ENCODE peak calls at places on chromosomes 7 and 10, in four cellular contexts. X, C, P and Q are unnamed samples.

GRCh38 chr10:91683976-91684375 is 51.1 kb upstream of the PPP1R3C start:
- DNase-seq in C (no peak), P (no peak), X (no peak), Q (no peak)

GRCh38 chr7:80900583-80901576 is 18.0 kb downstream of the SEMA3C start:
- DNase-seq in P (no peak), C (no peak), X (no peak), Q (no peak)

GRCh38 chr7:246451-246850 is 43.5 kb upstream of the FOXL3 start:
- DNase-seq in P (no peak), X (no peak), C (no peak), Q (no peak)

GRCh38 chr10:125231116-125231812 is 70.9 kb upstream of the CTBP2 start:
- DNase-seq in X (no peak), C (no peak), P (no peak), Q (peak; percentile 54)

GRCh38 chr10:46228076-46229071 is 58.4 kb upstream of the ANTXRL start:
- DNase-seq in P (peak; percentile 77), X (no peak), C (peak; percentile 69), Q (peak; percentile 80)

GRCh38 chr7:44533301-44534055 is 7.7 kb downstream of the NPC1L1 start:
- DNase-seq in X (no peak), P (no peak), C (no peak), Q (peak; percentile 4)

GRCh38 chr10:123027861-123028260 is 19.1 kb downstream of the ACADSB start:
- DNase-seq in C (no peak), X (no peak), P (no peak), Q (no peak)

GRCh38 chr7:117949232-117949631 is 76.0 kb upstream of the CTTNBP2 start:
- DNase-seq in C (no peak), X (no peak), P (no peak), Q (no peak)

GRCh38 chr10:33336606-33337334 is 2.3 kb upstream of the NRP1 start:
- DNase-seq in P (no peak), C (no peak), X (no peak), Q (peak; percentile 37)

DNA sequence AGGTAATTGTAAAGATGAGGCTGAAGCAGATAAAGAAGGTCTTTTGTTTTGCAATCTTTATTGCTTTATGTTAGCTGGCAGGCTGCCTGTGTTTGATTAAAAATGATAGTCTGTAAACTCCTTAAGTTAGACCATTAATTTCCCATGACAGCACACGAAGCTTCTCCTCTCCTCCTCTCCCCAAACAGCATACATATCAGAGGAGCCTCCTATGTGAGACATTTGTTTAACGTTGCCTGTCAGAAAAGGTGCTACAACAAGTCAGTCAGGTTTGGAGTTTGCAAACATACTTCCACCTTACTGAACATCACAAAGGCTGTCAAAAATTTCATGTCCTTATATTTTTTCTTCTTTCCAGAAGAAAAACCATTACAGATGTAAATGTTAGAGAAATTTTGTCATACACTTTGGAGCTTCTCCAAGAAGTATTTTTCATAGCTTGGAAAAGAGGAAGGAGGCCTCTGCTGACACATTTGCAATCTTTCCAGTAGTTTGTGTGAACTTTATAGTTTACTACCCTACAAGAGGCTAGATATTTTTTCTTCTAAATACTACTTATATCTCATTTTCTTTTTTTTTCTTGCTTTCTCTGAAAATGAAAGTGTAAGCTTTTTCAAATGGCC is 393.1 kb downstream of the EXOC4 start:
- DNase-seq in P (no peak), X (no peak), C (no peak), Q (no peak)
- TF ChIP-seq FOXK2 in P (no peak), X (no peak), C (no peak), Q (no peak)

GRCh38 chr10:114271014-114271778 is 32.1 kb downstream of the VWA2 start:
- DNase-seq in C (no peak), P (no peak), X (no peak), Q (no peak)
- TF ChIP-seq FOXK2 in C (no peak), P (no peak), X (no peak), Q (no peak)

GRCh38 chr10:70430489-70431445 is 10.7 kb downstream of the NODAL start:
- DNase-seq in P (no peak), X (no peak), C (peak; percentile 80), Q (no peak)
- TF ChIP-seq FOXK2 in P (no peak), X (no peak), C (no peak), Q (no peak)

GRCh38 chr7:28145931-28146330 is 34.7 kb downstream of the JAZF1 start:
- DNase-seq in C (no peak), X (no peak), P (no peak), Q (no peak)

GRCh38 chr7:28142650-28143049 is 37.9 kb downstream of the JAZF1 start:
- DNase-seq in P (no peak), C (no peak), X (no peak), Q (no peak)

GRCh38 chr7:28145090-28145626 is 35.4 kb downstream of the JAZF1 start:
- DNase-seq in C (no peak), X (no peak), P (no peak), Q (no peak)

GRCh38 chr7:28140964-28141363 is 39.6 kb downstream of the JAZF1 start:
- DNase-seq in P (no peak), C (no peak), X (no peak), Q (no peak)

DNA sequence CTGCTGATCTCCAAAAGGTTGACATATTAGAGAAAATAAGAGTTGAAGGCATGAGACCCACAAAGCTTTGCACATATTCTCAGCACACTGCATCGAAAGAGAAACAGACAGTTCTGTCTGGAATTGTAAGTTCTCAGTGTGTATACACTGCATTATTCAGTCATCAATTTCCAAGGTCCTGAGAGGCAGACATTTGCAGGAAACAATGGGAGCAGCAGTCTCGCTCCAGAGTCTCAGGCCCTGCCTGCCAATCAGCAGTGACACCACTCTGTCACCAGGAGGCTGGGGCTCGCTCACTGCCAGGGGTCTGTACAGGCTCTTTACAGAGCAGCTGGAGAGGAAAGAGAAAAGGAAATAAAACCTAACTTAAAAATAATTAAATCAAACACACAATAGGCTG is 36.3 kb downstream of the JAZF1 start:
- DNase-seq in C (no peak), X (no peak), P (no peak), Q (peak; percentile 19)
- TF ChIP-seq FOXK2 in C (no peak), X (no peak), P (no peak), Q (no peak)

GRCh38 chr10:28940158-28940888 is 263.0 kb downstream of the BAMBI start:
- DNase-seq in P (no peak), X (no peak), C (peak; percentile 91), Q (no peak)

GRCh38 chr10:28937959-28938358 is 260.6 kb downstream of the BAMBI start:
- DNase-seq in P (no peak), C (no peak), X (no peak), Q (no peak)

GRCh38 chr10:28938745-28939144 is 261.4 kb downstream of the BAMBI start:
- DNase-seq in X (no peak), P (no peak), C (no peak), Q (no peak)

GRCh38 chr10:28942012-28942411 is 264.7 kb downstream of the BAMBI start:
- DNase-seq in C (no peak), P (no peak), X (no peak), Q (no peak)

GRCh38 chr10:28939352-28940157 is 262.2 kb downstream of the BAMBI start:
- DNase-seq in X (no peak), C (peak; percentile 100), P (peak; percentile 40), Q (peak; percentile 60)
- TF ChIP-seq FOXK2 in X (no peak), C (peak; percentile 95), P (peak; percentile 62), Q (no peak)

DNA sequence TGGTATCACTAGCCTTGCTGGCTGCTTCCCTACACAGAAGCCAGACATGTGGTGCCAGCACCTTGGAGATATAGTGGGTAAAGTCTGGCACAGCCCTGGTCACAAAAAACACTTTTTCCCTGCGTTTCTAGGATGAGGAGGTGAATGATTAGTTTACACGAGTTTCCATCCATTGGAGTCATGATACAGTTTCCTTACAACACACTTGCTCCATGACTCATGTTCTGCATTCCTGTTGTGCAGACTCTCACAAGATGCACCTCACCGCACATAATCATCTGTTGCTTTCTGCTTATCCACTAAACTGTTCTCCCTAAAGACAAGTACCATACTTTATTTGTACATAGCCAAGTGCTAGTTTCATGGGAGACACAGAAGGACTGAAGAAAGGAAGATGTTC is 747.1 kb upstream of the GALNT17 start:
- DNase-seq in C (no peak), X (no peak), P (no peak), Q (no peak)
- TF ChIP-seq FOXK2 in C (no peak), X (no peak), P (no peak), Q (no peak)

GRCh38 chr7:77460057-77460486 is 43.9 kb upstream of the GSAP start:
- DNase-seq in X (no peak), C (peak; percentile 80), P (no peak), Q (no peak)
- TF ChIP-seq FOXK2 in X (no peak), C (no peak), P (no peak), Q (no peak)

GRCh38 chr10:11506247-11506789 is 105.1 kb downstream of the USP6NL start:
- DNase-seq in X (no peak), C (no peak), P (no peak), Q (no peak)

GRCh38 chr10:11501600-11501999 is 109.8 kb downstream of the USP6NL start:
- DNase-seq in C (no peak), X (no peak), P (no peak), Q (no peak)

GRCh38 chr10:11509036-11509435 is 102.4 kb downstream of the USP6NL start:
- DNase-seq in C (no peak), X (no peak), P (no peak), Q (no peak)

GRCh38 chr10:11504566-11505285 is 106.7 kb downstream of the USP6NL start:
- DNase-seq in C (no peak), P (no peak), X (no peak), Q (no peak)

DNA sequence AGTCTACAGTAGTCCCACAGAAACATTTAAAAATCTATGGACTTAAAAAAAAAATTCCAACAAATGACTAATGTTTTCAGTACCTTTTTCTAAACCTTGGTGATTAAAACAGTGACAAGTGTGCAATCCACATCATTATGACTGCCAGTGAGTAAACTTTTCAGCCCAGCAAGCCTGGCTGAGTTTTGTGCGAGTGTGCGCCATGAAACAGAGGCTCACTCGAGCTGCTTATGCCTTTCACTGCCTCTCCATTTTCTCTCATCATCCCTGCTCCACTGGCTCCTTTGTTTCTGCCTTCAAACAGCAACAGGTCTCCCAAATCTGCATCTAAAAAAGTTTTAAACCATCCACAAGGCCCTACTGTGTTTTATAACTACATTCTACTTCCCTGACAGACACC is 105.8 kb downstream of the USP6NL start:
- DNase-seq in X (no peak), C (no peak), P (no peak), Q (no peak)
- TF ChIP-seq FOXK2 in X (no peak), C (no peak), P (no peak), Q (no peak)

DNA sequence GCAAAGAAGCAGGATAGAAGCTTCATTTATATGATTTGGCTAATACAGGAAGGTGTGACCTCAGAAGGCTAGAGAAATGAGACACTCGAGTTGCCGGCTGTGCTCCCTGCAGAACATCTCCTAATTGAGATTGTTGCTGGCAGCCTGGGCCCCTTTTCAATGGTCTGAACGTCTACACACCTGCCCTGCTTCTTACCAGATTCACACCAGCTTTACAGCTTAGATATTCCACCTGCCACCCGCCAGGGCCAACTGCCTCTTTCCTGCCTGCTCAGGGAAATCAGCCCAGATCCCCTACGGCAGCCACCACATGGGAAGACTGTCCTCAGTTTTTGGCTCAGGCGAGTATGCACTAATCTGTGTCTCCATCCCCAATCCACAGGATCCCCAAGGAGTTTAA is 475.3 kb upstream of the AUTS2 start:
- DNase-seq in C (no peak), X (no peak), P (no peak), Q (no peak)
- TF ChIP-seq FOXK2 in C (no peak), X (no peak), P (no peak), Q (no peak)

GRCh38 chr7:24812313-24812945 is 55.2 kb upstream of the GSDME start:
- DNase-seq in C (peak; percentile 46), P (peak; percentile 60), X (no peak), Q (peak; percentile 64)
- TF ChIP-seq FOXK2 in C (no peak), P (no peak), X (no peak), Q (no peak)